ENCODE peak calls at places on chromosome 4, in ten cellular contexts. One of them, this sample, is unnamed.

GRCh38 chr4:10083331-10083769 is 33.2 kb downstream of the WDR1 start:
- DNase-seq in EH: no peak
- DNase-seq in upper lobe of left lung: no peak
- DNase-seq in activated CD4-positive, alpha-beta T cell treated with anti-CD3 and anti-CD28 coated beads, Interleukin-2, amount 10 ng/mL, durations not matched to agents 7 days and 5 days: no peak
- DNase-seq in AG04449: no peak
- DNase-seq in activated B cell treated with CpG ODN at 0.5 μM for 24 hours: peak; percentile 10
- DNase-seq in HCEC 1CT: no peak
- DNase-seq in MCF 10A: no peak
- DNase-seq in SK-N-SH: peak; percentile 12
- DNase-seq in NCI-H1048: no peak
- DNase-seq in this sample: no peak

GRCh38 chr4:54620773-54621172 is 37.0 kb upstream of the KIT start:
- DNase-seq in SK-N-SH: no peak
- DNase-seq in HCEC 1CT: no peak
- DNase-seq in activated CD4-positive, alpha-beta T cell treated with anti-CD3 and anti-CD28 coated beads, Interleukin-2, amount 10 ng/mL, durations not matched to agents 7 days and 5 days: no peak
- DNase-seq in MCF 10A: no peak
- DNase-seq in NCI-H1048: no peak
- DNase-seq in activated B cell treated with CpG ODN at 0.5 μM for 24 hours: no peak
- DNase-seq in upper lobe of left lung: no peak
- DNase-seq in AG04449: no peak
- DNase-seq in EH: no peak
- DNase-seq in this sample: no peak

GRCh38 chr4:20490734-20491133 is 209.5 kb upstream of the PACRGL start:
- DNase-seq in MCF 10A: no peak
- DNase-seq in NCI-H1048: no peak
- DNase-seq in HCEC 1CT: no peak
- DNase-seq in upper lobe of left lung: no peak
- DNase-seq in AG04449: no peak
- DNase-seq in EH: no peak
- DNase-seq in SK-N-SH: no peak
- DNase-seq in activated CD4-positive, alpha-beta T cell treated with anti-CD3 and anti-CD28 coated beads, Interleukin-2, amount 10 ng/mL, durations not matched to agents 7 days and 5 days: no peak
- DNase-seq in activated B cell treated with CpG ODN at 0.5 μM for 24 hours: no peak
- DNase-seq in this sample: no peak

GRCh38 chr4:1206299-1207156 is 34.1 kb upstream of the SPON2 start:
- DNase-seq in SK-N-SH: no peak
- DNase-seq in EH: no peak
- DNase-seq in MCF 10A: no peak
- DNase-seq in NCI-H1048: no peak
- DNase-seq in activated B cell treated with CpG ODN at 0.5 μM for 24 hours: peak; percentile 13
- DNase-seq in HCEC 1CT: no peak
- DNase-seq in upper lobe of left lung: peak; percentile 74
- DNase-seq in activated CD4-positive, alpha-beta T cell treated with anti-CD3 and anti-CD28 coated beads, Interleukin-2, amount 10 ng/mL, durations not matched to agents 7 days and 5 days: no peak
- DNase-seq in AG04449: no peak
- DNase-seq in this sample: no peak

GRCh38 chr4:26325191-26325590 is 4.4 kb downstream of the RBPJ start:
- DNase-seq in EH: peak; percentile 60
- DNase-seq in HCEC 1CT: peak; percentile 59
- DNase-seq in NCI-H1048: no peak
- DNase-seq in MCF 10A: peak; percentile 64
- DNase-seq in SK-N-SH: peak; percentile 33
- DNase-seq in AG04449: no peak
- DNase-seq in upper lobe of left lung: no peak
- DNase-seq in activated B cell treated with CpG ODN at 0.5 μM for 24 hours: no peak
- DNase-seq in activated CD4-positive, alpha-beta T cell treated with anti-CD3 and anti-CD28 coated beads, Interleukin-2, amount 10 ng/mL, durations not matched to agents 7 days and 5 days: peak; percentile 58
- DNase-seq in this sample: peak; percentile 67

GRCh38 chr4:132396636-132397035 is 752.5 kb upstream of the PCDH10 start:
- DNase-seq in upper lobe of left lung: no peak
- DNase-seq in AG04449: no peak
- DNase-seq in SK-N-SH: no peak
- DNase-seq in activated CD4-positive, alpha-beta T cell treated with anti-CD3 and anti-CD28 coated beads, Interleukin-2, amount 10 ng/mL, durations not matched to agents 7 days and 5 days: no peak
- DNase-seq in EH: peak; percentile 2
- DNase-seq in HCEC 1CT: peak; percentile 1
- DNase-seq in MCF 10A: no peak
- DNase-seq in NCI-H1048: no peak
- DNase-seq in activated B cell treated with CpG ODN at 0.5 μM for 24 hours: no peak
- DNase-seq in this sample: no peak

GRCh38 chr4:8690811-8691775 is 98.5 kb downstream of the CPZ start:
- DNase-seq in upper lobe of left lung: peak; percentile 57
- DNase-seq in AG04449: no peak
- DNase-seq in HCEC 1CT: no peak
- DNase-seq in activated CD4-positive, alpha-beta T cell treated with anti-CD3 and anti-CD28 coated beads, Interleukin-2, amount 10 ng/mL, durations not matched to agents 7 days and 5 days: no peak
- DNase-seq in MCF 10A: no peak
- DNase-seq in NCI-H1048: no peak
- DNase-seq in SK-N-SH: no peak
- DNase-seq in EH: no peak
- DNase-seq in activated B cell treated with CpG ODN at 0.5 μM for 24 hours: no peak
- DNase-seq in this sample: no peak

GRCh38 chr4:53644607-53645006 is 53.3 kb upstream of the LNX1 start:
- DNase-seq in activated B cell treated with CpG ODN at 0.5 μM for 24 hours: no peak
- DNase-seq in HCEC 1CT: no peak
- DNase-seq in SK-N-SH: no peak
- DNase-seq in NCI-H1048: peak; percentile 22
- DNase-seq in MCF 10A: no peak
- DNase-seq in upper lobe of left lung: no peak
- DNase-seq in AG04449: no peak
- DNase-seq in EH: no peak
- DNase-seq in activated CD4-positive, alpha-beta T cell treated with anti-CD3 and anti-CD28 coated beads, Interleukin-2, amount 10 ng/mL, durations not matched to agents 7 days and 5 days: no peak
- DNase-seq in this sample: peak; percentile 94

GRCh38 chr4:1033840-1034551 is 22.6 kb downstream of the FGFRL1 start:
- DNase-seq in HCEC 1CT: peak; percentile 7
- DNase-seq in SK-N-SH: no peak
- DNase-seq in activated B cell treated with CpG ODN at 0.5 μM for 24 hours: no peak
- DNase-seq in AG04449: no peak
- DNase-seq in activated CD4-positive, alpha-beta T cell treated with anti-CD3 and anti-CD28 coated beads, Interleukin-2, amount 10 ng/mL, durations not matched to agents 7 days and 5 days: no peak
- DNase-seq in EH: peak; percentile 70
- DNase-seq in NCI-H1048: no peak
- DNase-seq in upper lobe of left lung: no peak
- DNase-seq in MCF 10A: no peak
- DNase-seq in this sample: no peak

GRCh38 chr4:6480532-6481088 is 8.2 kb upstream of the PPP2R2C start:
- DNase-seq in MCF 10A: no peak
- DNase-seq in EH: no peak
- DNase-seq in upper lobe of left lung: no peak
- DNase-seq in activated B cell treated with CpG ODN at 0.5 μM for 24 hours: no peak
- DNase-seq in AG04449: no peak
- DNase-seq in activated CD4-positive, alpha-beta T cell treated with anti-CD3 and anti-CD28 coated beads, Interleukin-2, amount 10 ng/mL, durations not matched to agents 7 days and 5 days: no peak
- DNase-seq in SK-N-SH: no peak
- DNase-seq in HCEC 1CT: peak; percentile 22
- DNase-seq in NCI-H1048: no peak
- DNase-seq in this sample: peak; percentile 25

GRCh38 chr4:14399919-14400706 is 602.2 kb upstream of the CPEB2 start:
- DNase-seq in activated CD4-positive, alpha-beta T cell treated with anti-CD3 and anti-CD28 coated beads, Interleukin-2, amount 10 ng/mL, durations not matched to agents 7 days and 5 days: no peak
- DNase-seq in AG04449: no peak
- DNase-seq in HCEC 1CT: peak; percentile 41
- DNase-seq in SK-N-SH: no peak
- DNase-seq in MCF 10A: no peak
- DNase-seq in NCI-H1048: no peak
- DNase-seq in upper lobe of left lung: no peak
- DNase-seq in activated B cell treated with CpG ODN at 0.5 μM for 24 hours: no peak
- DNase-seq in EH: no peak
- DNase-seq in this sample: no peak

GRCh38 chr4:184322328-184323025 is 104.8 kb upstream of the ENPP6 start:
- DNase-seq in HCEC 1CT: no peak
- DNase-seq in upper lobe of left lung: no peak
- DNase-seq in MCF 10A: no peak
- DNase-seq in AG04449: no peak
- DNase-seq in activated B cell treated with CpG ODN at 0.5 μM for 24 hours: no peak
- DNase-seq in activated CD4-positive, alpha-beta T cell treated with anti-CD3 and anti-CD28 coated beads, Interleukin-2, amount 10 ng/mL, durations not matched to agents 7 days and 5 days: no peak
- DNase-seq in SK-N-SH: no peak
- DNase-seq in EH: no peak
- DNase-seq in NCI-H1048: no peak
- DNase-seq in this sample: peak; percentile 67

GRCh38 chr4:182297659-182298058 is 54.5 kb downstream of the TENM3 start:
- DNase-seq in HCEC 1CT: peak; percentile 60
- DNase-seq in MCF 10A: peak; percentile 73
- DNase-seq in activated CD4-positive, alpha-beta T cell treated with anti-CD3 and anti-CD28 coated beads, Interleukin-2, amount 10 ng/mL, durations not matched to agents 7 days and 5 days: no peak
- DNase-seq in AG04449: no peak
- DNase-seq in upper lobe of left lung: no peak
- DNase-seq in activated B cell treated with CpG ODN at 0.5 μM for 24 hours: no peak
- DNase-seq in NCI-H1048: no peak
- DNase-seq in SK-N-SH: no peak
- DNase-seq in EH: peak; percentile 68
- DNase-seq in this sample: peak; percentile 40